ENCODE peak calls at places on chromosomes 2 and 18, in nine cellular contexts. S is GM20000; W is activated naive CD4-positive, alpha-beta T cell treated with anti-CD3 and anti-CD28 coated beads, Interleukin-2, amount 10 ng/mL, durations not matched to agents 7 days and 5 days; I is choroid plexus epithelial cell; K is activated CD4-positive, alpha-beta T cell treated with anti-CD3 and anti-CD28 coated beads, Interleukin-2, amount 50 U/mL, for 48 hours; N is activated gamma-delta T cell treated with Interleukin-2 at 50 U/mL for 16 hours; P is putamen; C is nucleus accumbens; X is astrocyte of the hippocampus. Z is an unnamed sample.

GRCh38 chr18:12686100-12686499 is 16.4 kb downstream of the CEP76 start:
- DNase-seq in S (no peak), W (no peak), I (peak; percentile 72), K (no peak), N (no peak), P (no peak), C (no peak), X (peak; percentile 29), Z (no peak)

GRCh38 chr2:217817466-217818292 is 185.1 kb downstream of the TNS1 start:
- DNase-seq in S (no peak), W (no peak), I (no peak), K (no peak), N (no peak), P (no peak), C (no peak), X (no peak), Z (no peak)

GRCh38 chr2:232343816-232344215 is 34.7 kb upstream of the ALPP start:
- DNase-seq in S (no peak), W (peak; percentile 16), I (no peak), K (no peak), N (no peak), P (no peak), C (no peak), X (no peak), Z (no peak)

GRCh38 chr2:38207168-38207567 is 131.2 kb upstream of the CYP1B1 start:
- DNase-seq in S (no peak), W (no peak), I (no peak), K (no peak), N (no peak), P (no peak), C (no peak), X (peak; percentile 23), Z (no peak)

GRCh38 chr2:84894758-84895520 is 10.5 kb upstream of the TMSB10 start:
- DNase-seq in S (no peak), W (peak; percentile 46), I (peak; percentile 39), K (no peak), N (no peak), P (no peak), C (no peak), X (peak; percentile 31), Z (no peak)

GRCh38 chr2:179711375-179711774 is 150.0 kb downstream of the ZNF385B start:
- DNase-seq in S (no peak), W (no peak), I (no peak), K (no peak), N (no peak), P (no peak), C (no peak), X (no peak), Z (no peak)

GRCh38 chr2:218323526-218324472 is 31.5 kb upstream of the TMBIM1 start:
- DNase-seq in S (no peak), W (no peak), I (peak; percentile 68), K (no peak), N (no peak), P (no peak), C (no peak), X (peak; percentile 57), Z (no peak)

GRCh38 chr2:177622516-177622915 is 229.9 kb downstream of the AGPS start:
- DNase-seq in S (no peak), W (no peak), I (peak; percentile 61), K (no peak), N (no peak), P (no peak), C (no peak), X (peak; percentile 38), Z (no peak)

GRCh38 chr2:68318686-68319396 is 908 bp downstream of the CNRIP1 start:
- DNase-seq in S (no peak), W (no peak), I (peak; percentile 10), K (no peak), N (no peak), P (peak; percentile 26), C (no peak), X (no peak), Z (no peak)

Z was measured in effector memory CD8-positive, alpha-beta T cell.